ENCODE peak calls at places on chromosomes 13 and 19, in four cellular contexts. One of them, this sample, is unnamed.

GRCh38 chr13:34243396-34243795 is 425.4 kb downstream of the RFC3 start:
- DNase-seq in GM04504: no peak
- DNase-seq in T-helper 17 cell: no peak
- DNase-seq in AG10803: no peak
- DNase-seq in this sample: no peak

GRCh38 chr19:1862424-1863307 is 713 bp downstream of the KLF16 start:
- DNase-seq in AG10803: no peak
- DNase-seq in T-helper 17 cell: peak
- DNase-seq in GM04504: no peak
- DNase-seq in this sample: peak

GRCh38 chr19:33535176-33535575 is 13.6 kb upstream of the PEPD start:
- DNase-seq in AG10803: peak
- DNase-seq in GM04504: no peak
- DNase-seq in T-helper 17 cell: no peak
- DNase-seq in this sample: no peak

GRCh38 chr13:113742000-113742441 is 17.0 kb upstream of the TMEM255B start:
- DNase-seq in GM04504: no peak
- DNase-seq in AG10803: peak
- DNase-seq in T-helper 17 cell: no peak
- DNase-seq in this sample: no peak

GRCh38 chr19:18741124-18741493 is 50.0 kb downstream of the COMP start:
- DNase-seq in AG10803: no peak
- DNase-seq in GM04504: no peak
- DNase-seq in T-helper 17 cell: no peak
- DNase-seq in this sample: no peak

GRCh38 chr13:48431987-48432615 is 19.2 kb upstream of the LPAR6 start:
- DNase-seq in AG10803: peak
- DNase-seq in T-helper 17 cell: no peak
- DNase-seq in GM04504: no peak
- DNase-seq in this sample: no peak

GRCh38 chr13:33487575-33488243 is 202.2 kb upstream of the STARD13 start:
- DNase-seq in T-helper 17 cell: no peak
- DNase-seq in GM04504: no peak
- DNase-seq in AG10803: peak
- DNase-seq in this sample: no peak

GRCh38 chr13:39051157-39051556 is 12.9 kb downstream of the NHLRC3 start:
- DNase-seq in AG10803: peak
- DNase-seq in T-helper 17 cell: no peak
- DNase-seq in GM04504: no peak
- DNase-seq in this sample: no peak

GRCh38 chr19:54893406-54893805 is 12.5 kb upstream of the NCR1 start:
- DNase-seq in AG10803: no peak
- DNase-seq in T-helper 17 cell: no peak
- DNase-seq in GM04504: no peak
- DNase-seq in this sample: no peak